ENCODE peak calls at places on chromosome 1, in six cellular contexts. G is HepG2, D is K562, K is SK-N-SH, I is HCT116, F is H1. Z is an unnamed sample.
A peak's percentile ranks its signal among the peaks of the same experiment; 100 is the strongest.

GRCh38 chr1:65979145-65979544 is 186.4 kb downstream of the PDE4B start:
- DNase-seq in G (no peak), D (no peak), K (no peak), I (no peak), F (no peak), Z (no peak)

GRCh38 chr1:224773646-224774045 is 155.8 kb upstream of the DNAH14 start:
- DNase-seq in G (no peak), D (no peak), K (no peak), I (no peak), F (no peak), Z (no peak)

GRCh38 chr1:155463865-155464264 is 98.7 kb downstream of the ASH1L start:
- DNase-seq in G (no peak), D (no peak), K (no peak), I (no peak), F (no peak), Z (no peak)

GRCh38 chr1:56808385-56808784 is 10.8 kb downstream of the FYB2 start:
- DNase-seq in G (no peak), D (no peak), K (no peak), I (no peak), F (no peak), Z (no peak)

GRCh38 chr1:159140474-159140873 is 30.9 kb upstream of the CADM3 start:
- DNase-seq in G (no peak), D (no peak), K (no peak), I (no peak), F (no peak), Z (no peak)

GRCh38 chr1:217521317-217521716 is 109.6 kb downstream of the GPATCH2 start:
- DNase-seq in G (no peak), D (no peak), K (no peak), I (no peak), F (no peak), Z (no peak)

GRCh38 chr1:238738942-238739341 is 647.4 kb upstream of the CHRM3 start:
- DNase-seq in G (no peak), D (no peak), K (no peak), I (no peak), F (no peak), Z (no peak)

GRCh38 chr1:182699673-182700350 is 15.4 kb upstream of the RGS8 start:
- DNase-seq in G (no peak), D (no peak), K (no peak), I (no peak), F (peak; percentile 50), Z (no peak)

GRCh38 chr1:111184648-111185047 is 15.8 kb downstream of the DENND2D start:
- DNase-seq in G (no peak), D (no peak), K (no peak), I (no peak), F (no peak), Z (no peak)

GRCh38 chr1:156270314-156270713 is 12.3 kb downstream of the SMG5 start:
- DNase-seq in G (no peak), D (no peak), K (no peak), I (no peak), F (no peak), Z (no peak)

GRCh38 chr1:49197081-49197480 is 420.4 kb upstream of the BEND5 start:
- DNase-seq in G (no peak), D (no peak), K (no peak), I (no peak), F (no peak), Z (no peak)

GRCh38 chr1:51768971-51769601 is 109.4 kb downstream of the NRDC start:
- DNase-seq in G (peak; percentile 58), D (peak; percentile 62), K (peak; percentile 58), I (peak; percentile 38), F (no peak), Z (peak; percentile 64)

GRCh38 chr1:231750296-231750695 is 123.7 kb downstream of the DISC1 start:
- DNase-seq in G (no peak), D (no peak), K (no peak), I (no peak), F (no peak), Z (no peak)

GRCh38 chr1:67983867-67984266 is 66.6 kb downstream of the DIRAS3 start:
- DNase-seq in G (no peak), D (no peak), K (no peak), I (no peak), F (no peak), Z (no peak)
- TF ChIP-seq JUND in G (no peak), D (no peak), K (no peak), I (no peak), F (no peak), Z (no peak)

GRCh38 chr1:175870217-175870616 is 126.8 kb upstream of the TNR start:
- DNase-seq in G (no peak), D (no peak), K (no peak), I (no peak), F (no peak), Z (no peak)
- TF ChIP-seq JUND in G (no peak), D (no peak), K (no peak), I (no peak), F (no peak), Z (no peak)

DNA sequence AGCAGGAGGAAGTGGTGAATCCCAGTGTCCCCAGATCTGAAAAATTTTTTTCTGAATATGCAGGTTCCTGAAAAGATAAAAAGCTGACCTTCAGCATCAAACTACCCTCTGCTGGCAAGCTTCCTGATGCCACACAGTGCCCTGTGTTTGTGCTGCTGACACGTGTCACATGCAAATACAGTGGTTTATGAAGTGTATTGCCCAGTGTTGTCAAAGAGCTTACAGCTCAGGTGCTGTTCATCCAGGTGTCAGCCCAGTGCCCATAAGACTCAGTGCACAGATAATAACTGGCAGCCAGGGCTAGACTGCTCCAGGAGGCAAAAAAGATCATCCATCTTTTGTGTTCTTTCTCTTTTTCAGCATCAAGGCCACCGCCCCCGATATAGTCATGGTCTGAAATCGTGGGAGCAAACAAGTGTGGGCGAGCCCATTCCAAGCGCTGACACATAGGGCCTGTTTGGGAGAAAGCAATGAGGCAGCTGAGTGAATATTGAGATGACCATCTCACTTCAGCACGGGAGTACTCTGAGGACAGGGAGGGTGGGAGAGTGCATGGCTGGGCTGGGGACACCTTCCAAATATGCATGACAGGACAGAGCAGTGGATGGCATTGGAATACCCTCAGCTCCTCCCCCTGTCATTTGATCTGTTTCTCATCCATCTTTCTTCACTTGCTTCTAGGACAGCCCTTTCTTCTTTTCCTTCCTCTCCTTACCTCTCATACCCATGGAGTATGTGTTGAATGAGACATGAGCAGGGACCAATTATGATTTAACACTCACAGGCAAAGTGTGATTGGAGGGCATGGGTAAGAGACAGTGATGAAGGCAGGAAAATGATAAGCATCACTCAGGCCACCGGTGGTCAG is 6.4 kb upstream of the KCNK1 start:
- DNase-seq in G (no peak), D (peak; percentile 33), K (no peak), I (no peak), F (no peak), Z (peak; percentile 41)
- TF ChIP-seq JUND in G (no peak), D (no peak), K (no peak), I (no peak), F (no peak), Z (no peak)

GRCh38 chr1:11337536-11338350 is 64.7 kb downstream of the UBIAD1 start:
- DNase-seq in G (peak; percentile 23), D (peak; percentile 92), K (peak; percentile 88), I (peak; percentile 19), F (no peak), Z (no peak)
- TF ChIP-seq JUND in G (no peak), D (no peak), K (no peak), I (no peak), F (no peak), Z (no peak)

GRCh38 chr1:107058245-107059032 is 2.0 kb downstream of the PRMT6 start:
- DNase-seq in G (no peak), D (peak; percentile 11), K (no peak), I (no peak), F (no peak), Z (peak; percentile 11)

GRCh38 chr1:107061886-107062285 is 5.4 kb downstream of the PRMT6 start:
- DNase-seq in G (no peak), D (no peak), K (no peak), I (no peak), F (no peak), Z (no peak)

GRCh38 chr1:107056426-107057196 is at the start of gene PRMT6:
- DNase-seq in G (peak; percentile 64), D (peak; percentile 71), K (peak; percentile 88), I (peak; percentile 8), F (peak; percentile 70), Z (peak; percentile 77)

DNA sequence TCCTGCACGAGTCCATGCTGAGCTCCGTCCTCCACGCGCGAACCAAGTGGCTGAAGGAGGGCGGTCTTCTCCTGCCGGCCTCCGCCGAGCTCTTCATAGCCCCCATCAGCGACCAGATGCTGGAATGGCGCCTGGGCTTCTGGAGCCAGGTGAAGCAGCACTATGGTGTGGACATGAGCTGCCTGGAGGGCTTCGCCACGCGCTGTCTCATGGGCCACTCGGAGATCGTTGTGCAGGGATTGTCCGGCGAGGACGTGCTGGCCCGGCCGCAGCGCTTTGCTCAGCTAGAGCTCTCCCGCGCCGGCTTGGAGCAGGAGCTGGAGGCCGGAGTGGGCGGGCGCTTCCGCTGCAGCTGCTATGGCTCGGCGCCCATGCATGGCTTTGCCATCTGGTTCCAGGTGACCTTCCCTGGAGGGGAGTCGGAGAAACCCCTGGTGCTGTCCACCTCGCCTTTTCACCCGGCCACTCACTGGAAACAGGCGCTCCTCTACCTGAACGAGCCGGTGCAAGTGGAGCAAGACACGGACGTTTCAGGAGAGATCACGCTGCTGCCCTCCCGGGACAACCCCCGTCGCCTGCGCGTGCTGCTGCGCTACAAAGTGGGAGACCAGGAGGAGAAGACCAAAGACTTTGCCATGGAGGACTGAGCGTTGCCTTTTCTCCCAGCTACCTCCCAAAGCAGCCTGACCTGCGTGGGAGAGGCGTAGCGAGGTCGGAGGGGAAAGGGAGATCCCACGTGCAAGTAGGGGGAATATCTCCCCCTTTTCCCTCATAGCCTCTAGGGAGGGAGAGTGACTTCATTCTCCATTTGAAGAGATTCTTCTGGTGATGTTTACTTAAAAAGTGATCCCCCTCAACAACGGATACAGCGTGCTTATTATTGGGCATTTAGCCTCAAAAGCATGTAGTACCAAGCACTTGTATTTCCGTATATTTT is 991 bp downstream of the PRMT6 start:
- DNase-seq in G (peak; percentile 6), D (peak; percentile 70), K (peak; percentile 78), I (no peak), F (peak; percentile 21), Z (peak; percentile 13)
- TF ChIP-seq JUND in G (no peak), D (no peak), K (no peak), I (no peak), F (no peak), Z (no peak)

DNA sequence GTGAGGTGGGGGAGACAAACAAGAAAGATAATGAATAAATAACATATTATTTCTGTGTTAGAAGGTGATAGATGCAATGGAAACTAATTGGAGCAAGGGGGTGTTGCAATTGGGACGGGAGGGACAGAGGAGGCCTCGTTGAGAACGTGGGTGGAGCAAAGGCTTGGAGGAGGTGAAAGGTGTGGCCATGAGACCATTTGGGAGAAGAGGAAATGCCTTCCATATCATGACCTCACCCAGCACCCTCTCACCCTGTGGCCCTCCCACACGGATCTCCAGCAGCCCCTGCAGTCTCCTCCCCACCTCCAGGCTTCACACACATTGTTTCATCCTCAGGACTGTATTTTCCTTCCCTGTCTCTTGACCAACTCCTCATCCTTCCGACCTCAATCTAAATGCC is 85.3 kb upstream of the ARHGAP29 start:
- DNase-seq in G (no peak), D (no peak), K (no peak), I (peak; percentile 84), F (no peak), Z (no peak)
- TF ChIP-seq JUND in G (no peak), D (no peak), K (no peak), I (peak; percentile 25), F (no peak), Z (no peak)

GRCh38 chr1:161140755-161141400 is 8.4 kb upstream of the DEDD start:
- DNase-seq in G (no peak), D (no peak), K (no peak), I (no peak), F (no peak), Z (no peak)

GRCh38 chr1:161137881-161138280 is 5.4 kb upstream of the DEDD start:
- DNase-seq in G (no peak), D (no peak), K (no peak), I (no peak), F (no peak), Z (no peak)

GRCh38 chr1:161139765-161140164 is 7.3 kb upstream of the DEDD start:
- DNase-seq in G (peak; percentile 56), D (no peak), K (peak; percentile 64), I (no peak), F (no peak), Z (peak; percentile 67)
- TF ChIP-seq JUND in G (no peak), D (no peak), K (no peak), I (no peak), F (no peak), Z (no peak)